ENCODE peak calls at places on chromosomes 5 and 9, in five cellular contexts. O, B, D, T and V are unnamed samples.

GRCh38 chr5:169301386-169301930 is 519 bp upstream of the SLIT3 start:
- DNase-seq in O (no peak), B (peak), D (no peak), T (no peak), V (no peak)

GRCh38 chr9:108052431-108053080 is 563.0 kb upstream of the KLF4 start:
- DNase-seq in O (no peak), B (no peak), D (no peak), T (no peak), V (no peak)

GRCh38 chr9:137031904-137032639 is at the start of gene FUT7:
- DNase-seq in O (no peak), B (no peak), D (no peak), T (no peak), V (no peak)

GRCh38 chr9:131657890-131658752 is 81.8 kb downstream of the RAPGEF1 start:
- DNase-seq in O (no peak), B (no peak), D (peak), T (no peak), V (no peak)

GRCh38 chr5:119876522-119876921 is 247.2 kb downstream of the FAM170A start:
- DNase-seq in O (no peak), B (no peak), D (no peak), T (no peak), V (no peak)

GRCh38 chr5:643351-643801 is 31.2 kb downstream of the CEP72 start:
- DNase-seq in O (no peak), B (no peak), D (no peak), T (no peak), V (no peak)

GRCh38 chr5:65121880-65122436 is 353.2 kb downstream of the CWC27 start:
- DNase-seq in O (no peak), B (no peak), D (no peak), T (no peak), V (no peak)

GRCh38 chr9:17906204-17906840 is 327.5 kb downstream of the SH3GL2 start:
- DNase-seq in O (peak), B (peak), D (no peak), T (no peak), V (no peak)

GRCh38 chr5:91928751-91929521 is 545.8 kb upstream of the ARRDC3 start:
- DNase-seq in O (no peak), B (no peak), D (peak), T (no peak), V (no peak)

GRCh38 chr5:78907255-78907886 is 77.7 kb downstream of the ARSB start:
- DNase-seq in O (no peak), B (no peak), D (no peak), T (no peak), V (no peak)

GRCh38 chr5:122126177-122126701 is 3.1 kb upstream of the ZNF474 start:
- DNase-seq in O (no peak), B (no peak), D (no peak), T (no peak), V (no peak)

GRCh38 chr9:134546231-134546731 is 95.3 kb upstream of the COL5A1 start:
- DNase-seq in O (no peak), B (no peak), D (no peak), T (no peak), V (no peak)

GRCh38 chr9:131432597-131433301 is 38.9 kb downstream of the PRRC2B start:
- DNase-seq in O (no peak), B (no peak), D (no peak), T (no peak), V (peak)

GRCh38 chr9:136566899-136567298 is 21.1 kb upstream of the NOTCH1 start:
- DNase-seq in O (peak), B (peak), D (no peak), T (peak), V (no peak)

GRCh38 chr5:118111956-118112355 is 876.4 kb downstream of the DTWD2 start:
- DNase-seq in O (no peak), B (no peak), D (no peak), T (no peak), V (no peak)

GRCh38 chr5:135977375-135977928 is 22.7 kb upstream of the LECT2 start:
- DNase-seq in O (peak), B (no peak), D (peak), T (peak), V (no peak)

GRCh38 chr5:96807099-96807654 is 568 bp downstream of the ERAP1 start:
- DNase-seq in O (peak), B (peak), D (peak), T (peak), V (peak)

GRCh38 chr5:125058185-125058826 is 311.9 kb upstream of the ZNF608 start:
- DNase-seq in O (no peak), B (no peak), D (no peak), T (no peak), V (no peak)

GRCh38 chr9:4677392-4677791 is 2.0 kb upstream of the CDC37L1 start:
- DNase-seq in O (no peak), B (no peak), D (no peak), T (no peak), V (no peak)

GRCh38 chr9:4679268-4680177 is at the start of gene CDC37L1:
- DNase-seq in O (peak), B (peak), D (peak), T (peak), V (peak)

GRCh38 chr9:4680178-4680535 is 788 bp downstream of the CDC37L1 start:
- DNase-seq in O (no peak), B (no peak), D (no peak), T (no peak), V (no peak)

GRCh38 chr9:4680750-4681149 is 1.4 kb downstream of the CDC37L1 start:
- DNase-seq in O (no peak), B (no peak), D (no peak), T (no peak), V (no peak)

GRCh38 chr9:4678679-4679267 is 596 bp upstream of the CDC37L1 start:
- DNase-seq in O (no peak), B (no peak), D (no peak), T (no peak), V (no peak)
- TF ChIP-seq EP300 in O (no peak), B (no peak), D (no peak), T (no peak), V (no peak)

GRCh38 chr5:102759289-102759688 is 4.2 kb downstream of the PAM start:
- DNase-seq in O (no peak), B (no peak), D (no peak), T (no peak), V (no peak)
- TF ChIP-seq EP300 in O (no peak), B (no peak), D (no peak), T (no peak), V (no peak)

GRCh38 chr5:10620346-10620745 is 56.5 kb downstream of the ANKRD33B start:
- DNase-seq in O (no peak), B (no peak), D (no peak), T (no peak), V (no peak)
- TF ChIP-seq EP300 in O (no peak), B (no peak), D (no peak), T (no peak), V (no peak)

GRCh38 chr9:87770616-87771015 is 44.7 kb downstream of the CTSL start:
- DNase-seq in O (no peak), B (no peak), D (no peak), T (no peak), V (no peak)
- TF ChIP-seq EP300 in O (no peak), B (no peak), D (no peak), T (no peak), V (no peak)